ENCODE peak calls at places on chromosomes 4 and X, in six cellular contexts. R is transverse colon; W is stomach; F is IMR-90; Z is CD8-positive, alpha-beta memory T cell; D is mesenchymal stem cell. O is an unnamed sample.
A peak's percentile ranks its signal among the peaks of the same experiment; 100 is the strongest.

GRCh38 chr4:150515135-150515534 is 66.8 kb upstream of the MAB21L2 start:
- DNase-seq in R (no peak), W (no peak), F (no peak), Z (no peak), D (no peak), O (no peak)

GRCh38 chr4:13364178-13364577 is 120.0 kb downstream of the RAB28 start:
- DNase-seq in R (no peak), W (no peak), F (no peak), Z (no peak), D (no peak), O (no peak)

GRCh38 chr4:7034262-7035081 is 8.7 kb upstream of the TADA2B start:
- DNase-seq in R (no peak), W (peak; percentile 83), F (peak; percentile 67), Z (no peak), D (peak; percentile 76), O (no peak)

GRCh38 chrX:153539979-153540358 is 22.5 kb downstream of the ATP2B3 start:
- DNase-seq in R (no peak), W (no peak), F (no peak), Z (no peak), D (no peak), O (no peak)

GRCh38 chr4:3861720-3862639 is 95.8 kb downstream of the ADRA2C start:
- DNase-seq in R (no peak), W (no peak), F (no peak), Z (no peak), D (no peak), O (no peak)

GRCh38 chr4:127251423-127251822 is 381.3 kb upstream of the INTU start:
- DNase-seq in R (no peak), W (no peak), F (peak; percentile 62), Z (no peak), D (peak; percentile 66), O (no peak)

GRCh38 chrX:123884809-123885408 is 25.1 kb downstream of the XIAP start:
- DNase-seq in R (no peak), W (no peak), F (peak; percentile 52), Z (no peak), D (peak; percentile 48), O (peak; percentile 45)

GRCh38 chrX:13266641-13267420 is 53.0 kb downstream of the ATXN3L start:
- DNase-seq in R (no peak), W (no peak), F (peak; percentile 49), Z (no peak), D (no peak), O (no peak)

GRCh38 chrX:19852014-19853005 is 35.1 kb downstream of the SH3KBP1 start:
- DNase-seq in R (no peak), W (no peak), F (peak; percentile 65), Z (no peak), D (peak; percentile 66), O (no peak)

GRCh38 chr4:70651864-70652506 is 14.3 kb downstream of the JCHAIN start:
- DNase-seq in R (no peak), W (no peak), F (peak; percentile 52), Z (no peak), D (peak; percentile 40), O (peak; percentile 12)

GRCh38 chr4:97479388-97479787 is 663.9 kb downstream of the STPG2 start:
- DNase-seq in R (no peak), W (no peak), F (no peak), Z (no peak), D (no peak), O (no peak)

GRCh38 chr4:74364649-74365491 is at the start of gene EREG:
- DNase-seq in R (peak; percentile 30), W (no peak), F (peak; percentile 62), Z (no peak), D (peak; percentile 95), O (peak; percentile 23)

GRCh38 chrX:37921758-37922157 is 74.4 kb upstream of the DYNLT3 start:
- DNase-seq in R (no peak), W (no peak), F (peak; percentile 66), Z (no peak), D (peak; percentile 22), O (no peak)

GRCh38 chrX:138756234-138756633 is 44.7 kb upstream of the FGF13 start:
- DNase-seq in R (no peak), W (no peak), F (no peak), Z (no peak), D (peak; percentile 0), O (no peak)

GRCh38 chr4:110632506-110633357 is 9.9 kb upstream of the PITX2 start:
- DNase-seq in R (no peak), W (no peak), F (no peak), Z (no peak), D (peak; percentile 44), O (no peak)

GRCh38 chr4:180449395-180449956 is 1793.7 kb upstream of the TENM3 start:
- DNase-seq in R (no peak), W (no peak), F (peak; percentile 21), Z (no peak), D (peak; percentile 24), O (no peak)

GRCh38 chr4:13240066-13240465 is 244.1 kb downstream of the RAB28 start:
- DNase-seq in R (no peak), W (no peak), F (no peak), Z (no peak), D (peak; percentile 80), O (no peak)

GRCh38 chrX:100407784-100408642 is 2.1 kb downstream of the PCDH19 start:
- DNase-seq in R (no peak), W (no peak), F (no peak), Z (no peak), D (no peak), O (no peak)

GRCh38 chr4:38190717-38191178 is 230.6 kb downstream of the PTTG2 start:
- DNase-seq in R (no peak), W (no peak), F (peak; percentile 70), Z (no peak), D (peak; percentile 80), O (no peak)

GRCh38 chr4:71230258-71230594 is 108.6 kb upstream of the SLC4A4 start:
- DNase-seq in R (peak; percentile 38), W (peak; percentile 38), F (peak; percentile 87), Z (no peak), D (peak; percentile 21), O (no peak)

GRCh38 chrX:1103360-1103759 is 109.1 kb downstream of the CRLF2 start:
- DNase-seq in R (no peak), W (no peak), F (no peak), Z (no peak), D (no peak), O (no peak)

GRCh38 chr4:185708348-185708747 is 103.6 kb downstream of the SORBS2 start:
- DNase-seq in R (no peak), W (no peak), F (peak; percentile 52), Z (no peak), D (no peak), O (no peak)

DNA sequence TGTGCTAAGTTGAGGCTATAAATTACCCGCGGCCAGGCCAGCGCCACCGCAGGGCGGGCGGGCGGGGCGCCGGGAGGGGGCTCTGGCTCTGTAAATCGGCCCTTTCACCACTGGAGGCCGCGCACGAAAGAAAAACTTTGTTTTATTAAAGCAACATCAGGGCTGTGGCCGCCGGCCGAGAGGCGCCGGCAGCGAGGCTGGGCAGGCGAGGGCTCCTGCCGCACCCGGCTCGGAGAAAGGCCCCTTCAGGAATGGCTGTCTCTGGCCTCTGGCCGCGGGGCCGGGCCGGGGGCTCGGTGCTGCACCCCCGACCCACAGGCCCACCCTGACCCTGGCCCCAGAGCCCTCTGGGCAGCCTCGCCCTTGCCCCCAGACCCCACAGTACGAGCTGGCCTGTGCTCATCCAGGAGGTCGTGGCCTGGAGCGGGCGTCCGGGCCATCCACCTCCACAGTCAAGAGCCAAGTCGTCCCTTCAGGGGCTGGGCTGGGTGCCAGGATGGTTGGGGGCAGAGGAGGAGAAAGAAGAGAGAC is 29.5 kb upstream of the FGFR3 start:
- DNase-seq in R (peak; percentile 23), W (peak; percentile 37), F (peak; percentile 22), Z (no peak), D (peak; percentile 55), O (no peak)
- H3K4me3 ChIP-seq in R (peak overlapping the region; percentile 16), W (peak overlapping the region; percentile 28), F (no peak overlapping the region), Z (no peak overlapping the region), D (no peak overlapping the region), O (no peak overlapping the region)

GRCh38 chrX:71102292-71102691 is 4.2 kb downstream of the CXorf65 start:
- DNase-seq in R (no peak), W (no peak), F (no peak), Z (no peak), D (no peak), O (no peak)
- H3K4me1 ChIP-seq in R (peaks cover 13% of the 10 kb centered on the region), W (peaks cover 22% of the 10 kb centered on the region), F (no peaks in the 10 kb centered on the region), Z (peaks cover 79% of the 10 kb centered on the region), D (peaks cover 4% of the 10 kb centered on the region), O (peaks cover 62% of the 10 kb centered on the region)

GRCh38 chr4:24328300-24328699 is 256.1 kb downstream of the DHX15 start:
- DNase-seq in R (no peak), W (no peak), F (no peak), Z (no peak), D (no peak), O (no peak)

GRCh38 chr4:24321151-24321550 is 263.2 kb downstream of the DHX15 start:
- DNase-seq in R (no peak), W (no peak), F (peak; percentile 65), Z (no peak), D (no peak), O (no peak)

GRCh38 chr4:24322986-24323385 is 261.4 kb downstream of the DHX15 start:
- DNase-seq in R (no peak), W (no peak), F (no peak), Z (no peak), D (no peak), O (no peak)

GRCh38 chr4:24321637-24322036 is 262.7 kb downstream of the DHX15 start:
- DNase-seq in R (no peak), W (no peak), F (no peak), Z (no peak), D (no peak), O (no peak)

DNA sequence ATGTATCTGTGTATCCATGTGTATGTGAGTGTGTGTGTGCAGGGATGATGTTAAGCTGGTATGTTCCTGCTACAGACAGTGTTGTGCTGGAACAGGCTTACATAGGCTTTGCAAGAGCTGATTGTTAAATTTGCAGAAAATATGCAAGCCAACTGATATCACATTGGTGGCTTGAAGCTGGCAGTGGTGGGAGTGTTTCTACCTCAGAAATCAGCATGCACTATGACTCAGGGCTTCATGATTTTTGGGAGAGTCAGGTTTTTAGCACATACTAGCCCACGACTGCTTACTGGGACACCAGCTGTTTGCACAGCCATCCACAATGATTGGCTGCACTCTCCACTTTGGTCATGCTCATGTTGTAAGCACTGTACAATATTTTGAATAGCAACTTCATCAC is 261.8 kb downstream of the DHX15 start:
- DNase-seq in R (no peak), W (no peak), F (peak; percentile 22), Z (no peak), D (no peak), O (no peak)
- H3K36me3 ChIP-seq in R (no peaks in the 10 kb centered on the region), W (no peaks in the 10 kb centered on the region), F (no peaks in the 10 kb centered on the region), Z (no peaks in the 10 kb centered on the region), D (no peaks in the 10 kb centered on the region), O (no peaks in the 10 kb centered on the region)

DNA sequence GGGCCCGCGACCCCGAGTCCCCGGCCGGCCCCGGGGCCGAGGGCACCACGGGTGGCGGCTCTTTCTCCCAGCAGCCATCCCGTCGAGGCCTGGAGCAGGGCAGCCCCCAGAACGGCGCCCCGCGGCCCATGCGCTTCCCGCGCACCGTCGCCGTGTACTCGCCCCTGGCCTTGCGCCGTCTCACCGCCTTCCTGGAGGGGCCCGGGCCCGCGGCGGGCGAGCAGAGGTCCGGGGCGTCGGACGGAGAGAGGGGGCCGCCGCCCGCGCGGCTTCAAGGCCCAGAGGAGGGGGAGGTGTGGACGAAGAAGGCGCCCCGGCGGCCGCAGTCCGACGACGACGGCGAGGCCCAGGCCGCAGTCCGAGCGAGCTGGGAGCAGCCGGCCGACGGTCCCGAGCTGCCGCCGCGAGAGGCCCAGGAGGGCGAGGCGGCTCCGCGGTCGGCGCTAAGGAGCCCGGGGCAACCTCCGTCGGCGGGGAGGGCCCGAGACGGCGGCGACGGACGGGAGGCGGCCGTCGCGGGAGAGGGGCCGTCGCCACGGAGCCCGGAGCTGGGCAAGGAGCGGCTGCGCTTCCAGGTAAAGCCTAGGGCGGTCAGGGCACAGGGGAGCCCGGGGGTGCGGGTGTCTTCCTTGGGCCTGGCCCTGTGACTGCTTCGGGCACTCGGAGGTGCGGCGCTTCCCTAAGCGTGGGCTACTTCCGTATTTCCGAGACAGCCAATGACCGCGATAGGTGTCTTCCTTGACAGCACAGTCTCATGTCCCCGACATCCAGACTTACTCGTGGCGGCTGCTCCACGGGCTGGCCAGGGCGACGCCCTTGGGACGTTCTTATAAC is 845 bp downstream of the ZAR1 start:
- DNase-seq in R (no peak), W (no peak), F (no peak), Z (no peak), D (no peak), O (no peak)
- H3K4me3 ChIP-seq in R (peak overlapping the region; percentile 30), W (peak overlapping the region; percentile 38), F (no peak overlapping the region), Z (no peak overlapping the region), D (peak overlapping the region; percentile 53), O (no peak overlapping the region)